ENCODE peak calls at places on chromosome 5, in nine cellular contexts. X, O, Z, I, B, H, R, U and T are unnamed samples.

GRCh38 chr5:154248691-154249090 is 58.2 kb downstream of the GALNT10 start:
- DNase-seq in R (no peak), X (no peak), U (no peak), H (no peak), Z (no peak), I (no peak), B (no peak), O (no peak), T (no peak)

GRCh38 chr5:104412649-104413240 is 850.2 kb upstream of the NUDT12 start:
- DNase-seq in O (no peak), I (peak; percentile 77), H (no peak), U (no peak), R (no peak), Z (no peak), X (peak; percentile 1), B (no peak), T (peak; percentile 11)

GRCh38 chr5:3022665-3023064 is 271.2 kb upstream of the IRX2 start:
- DNase-seq in R (no peak), I (no peak), B (no peak), Z (no peak), H (no peak), U (no peak), X (no peak), O (no peak), T (no peak)

GRCh38 chr5:173629628-173630027 is 13.2 kb upstream of the BOD1 start:
- DNase-seq in O (no peak), U (no peak), X (no peak), H (no peak), B (no peak), I (peak; percentile 79), R (no peak), Z (no peak), T (no peak)

GRCh38 chr5:78648359-78649219 is at the start of gene LHFPL2:
- DNase-seq in U (peak; percentile 3), B (peak; percentile 86), X (no peak), R (peak; percentile 68), H (peak; percentile 30), I (peak; percentile 85), Z (peak; percentile 75), O (no peak), T (peak; percentile 45)

GRCh38 chr5:51829226-51829625 is 446.0 kb downstream of the ISL1 start:
- DNase-seq in Z (no peak), R (no peak), H (peak; percentile 2), U (no peak), X (no peak), B (no peak), I (no peak), O (no peak), T (no peak)

GRCh38 chr5:170327802-170328201 is 30.2 kb upstream of the LCP2 start:
- DNase-seq in B (no peak), U (no peak), Z (no peak), O (no peak), I (no peak), X (no peak), H (no peak), R (no peak), T (no peak)

GRCh38 chr5:176691524-176691923 is 44.2 kb downstream of the TSPAN17 start:
- DNase-seq in H (no peak), I (no peak), B (no peak), X (no peak), R (no peak), O (no peak), Z (no peak), U (no peak), T (no peak)

GRCh38 chr5:126007841-126008240 is 415.4 kb upstream of the GRAMD2B start:
- DNase-seq in H (no peak), X (no peak), O (no peak), I (no peak), Z (no peak), R (no peak), U (no peak), B (peak; percentile 10), T (no peak)

GRCh38 chr5:1801954-1802295 is 718 bp downstream of the NDUFS6 start:
- DNase-seq in H (no peak), R (no peak), B (no peak), Z (no peak), O (no peak), I (peak; percentile 73), X (no peak), U (no peak), T (no peak)

GRCh38 chr5:119166026-119166425 is 95.1 kb downstream of the DMXL1 start:
- DNase-seq in I (peak; percentile 49), Z (no peak), H (no peak), B (no peak), R (no peak), X (no peak), O (no peak), U (no peak), T (no peak)

GRCh38 chr5:32233696-32234447 is 59.8 kb upstream of the GOLPH3 start:
- DNase-seq in I (no peak), B (peak; percentile 36), R (peak; percentile 42), O (no peak), X (peak; percentile 68), Z (no peak), H (peak; percentile 15), U (no peak), T (peak; percentile 22)

GRCh38 chr5:130034872-130035271 is 130.6 kb downstream of the CHSY3 start:
- DNase-seq in I (no peak), U (no peak), O (no peak), B (no peak), Z (no peak), R (no peak), H (no peak), X (peak; percentile 51), T (no peak)

GRCh38 chr5:77353251-77353650 is 138.9 kb downstream of the WDR41 start:
- DNase-seq in I (no peak), B (no peak), H (no peak), U (no peak), Z (no peak), R (no peak), X (no peak), O (no peak), T (no peak)

GRCh38 chr5:73963021-73963420 is 337.0 kb downstream of the ARHGEF28 start:
- DNase-seq in B (no peak), O (no peak), U (no peak), H (peak; percentile 17), Z (no peak), I (no peak), X (no peak), R (no peak), T (no peak)

GRCh38 chr5:142499591-142500384 is 175.0 kb upstream of the SPRY4 start:
- DNase-seq in O (no peak), R (no peak), H (no peak), B (no peak), X (no peak), U (no peak), Z (no peak), I (no peak), T (no peak)

GRCh38 chr5:127086583-127086982 is 13.3 kb upstream of the C5orf63 start:
- DNase-seq in X (no peak), O (no peak), Z (no peak), R (no peak), B (no peak), I (no peak), U (no peak), H (no peak), T (no peak)

GRCh38 chr5:37198842-37199241 is 50.3 kb downstream of the CPLANE1 start:
- DNase-seq in X (peak; percentile 21), B (no peak), O (no peak), Z (no peak), R (no peak), U (no peak), H (no peak), I (no peak), T (no peak)

GRCh38 chr5:140312791-140313189 is 9.9 kb upstream of the PFDN1 start:
- DNase-seq in U (no peak), B (no peak), R (no peak), X (no peak), Z (no peak), I (no peak), O (no peak), H (no peak), T (no peak)

GRCh38 chr5:146962801-146963355 is 84.3 kb upstream of the PPP2R2B start:
- DNase-seq in U (no peak), B (peak; percentile 7), X (peak; percentile 25), I (no peak), Z (no peak), R (no peak), H (no peak), O (no peak), T (no peak)

GRCh38 chr5:85388752-85389151 is 1004.1 kb upstream of the EDIL3 start:
- DNase-seq in X (no peak), O (no peak), H (no peak), I (no peak), U (no peak), B (no peak), R (no peak), Z (no peak), T (no peak)

GRCh38 chr5:178547753-178548415 is 42.3 kb downstream of the COL23A1 start:
- DNase-seq in O (no peak), Z (no peak), B (no peak), U (no peak), R (no peak), X (no peak), I (no peak), H (no peak), T (no peak)

GRCh38 chr5:141354900-141355469 is at the start of gene PCDHGA4:
- DNase-seq in O (no peak), X (no peak), B (no peak), Z (no peak), U (no peak), H (no peak), I (peak; percentile 44), R (no peak), T (no peak)

GRCh38 chr5:100576217-100576751 is 41.1 kb downstream of the FAM174A start:
- DNase-seq in R (no peak), H (no peak), Z (no peak), I (no peak), O (no peak), X (no peak), U (no peak), B (no peak), T (no peak)

GRCh38 chr5:169974121-169974770 is 6.0 kb downstream of the INSYN2B start:
- DNase-seq in H (no peak), B (no peak), Z (no peak), O (no peak), X (no peak), R (no peak), U (no peak), I (no peak), T (no peak)

GRCh38 chr5:108345541-108346171 is 36.2 kb downstream of the FBXL17 start:
- DNase-seq in R (no peak), I (peak; percentile 68), Z (no peak), O (no peak), B (peak; percentile 2), X (peak; percentile 10), H (peak; percentile 63), U (no peak), T (peak; percentile 30)

GRCh38 chr5:133694181-133694831 is 82.0 kb upstream of the FSTL4 start:
- DNase-seq in X (no peak), R (no peak), Z (no peak), H (no peak), O (no peak), B (no peak), U (no peak), I (no peak), T (no peak)

GRCh38 chr5:148011407-148012124 is 52.2 kb upstream of the SPINK5 start:
- DNase-seq in U (no peak), Z (peak; percentile 47), B (no peak), X (peak; percentile 61), O (no peak), I (no peak), R (no peak), H (no peak), T (no peak)

GRCh38 chr5:37787742-37788141 is 52.1 kb downstream of the GDNF start:
- DNase-seq in X (no peak), H (no peak), Z (no peak), R (no peak), O (no peak), I (no peak), U (no peak), B (no peak), T (no peak)

GRCh38 chr5:77101298-77101697 is 14.2 kb upstream of the ZBED3 start:
- DNase-seq in H (peak; percentile 57), U (no peak), R (no peak), X (peak; percentile 50), B (peak; percentile 47), I (no peak), Z (no peak), O (no peak), T (no peak)

GRCh38 chr5:150670275-150670960 is 9.4 kb downstream of the MYOZ3 start:
- DNase-seq in X (no peak), R (no peak), O (no peak), B (no peak), U (no peak), I (peak; percentile 42), Z (peak; percentile 41), H (no peak), T (no peak)